ENCODE peak calls at places on chromosomes 12 and 14, in eight cellular contexts. One of them, this sample, is unnamed.
A peak's percentile ranks its signal among the peaks of the same experiment; 100 is the strongest.

GRCh38 chr14:74846968-74847549 is 28.9 kb downstream of the PROX2 start:
- DNase-seq in tibial nerve: no peak
- DNase-seq in uterus: no peak
- DNase-seq in A549: no peak
- DNase-seq in right lobe of liver: no peak
- DNase-seq in Peyer's patch: no peak
- DNase-seq in ovary: no peak
- DNase-seq in IMR-90: peak; percentile 80
- DNase-seq in this sample: no peak

GRCh38 chr14:100375273-100375962 is 52.3 kb downstream of the SLC25A47 start:
- DNase-seq in tibial nerve: peak; percentile 58
- DNase-seq in uterus: peak; percentile 73
- DNase-seq in A549: no peak
- DNase-seq in right lobe of liver: peak; percentile 84
- DNase-seq in Peyer's patch: peak; percentile 49
- DNase-seq in ovary: peak; percentile 76
- DNase-seq in IMR-90: peak; percentile 99
- DNase-seq in this sample: peak; percentile 30

GRCh38 chr14:61578745-61579144 is 116.6 kb upstream of the HIF1A start:
- DNase-seq in tibial nerve: no peak
- DNase-seq in uterus: no peak
- DNase-seq in A549: no peak
- DNase-seq in right lobe of liver: no peak
- DNase-seq in Peyer's patch: no peak
- DNase-seq in ovary: no peak
- DNase-seq in IMR-90: no peak
- DNase-seq in this sample: no peak

GRCh38 chr12:39386335-39386734 is 56.6 kb downstream of the KIF21A start:
- DNase-seq in tibial nerve: no peak
- DNase-seq in uterus: no peak
- DNase-seq in A549: no peak
- DNase-seq in right lobe of liver: no peak
- DNase-seq in Peyer's patch: no peak
- DNase-seq in ovary: no peak
- DNase-seq in IMR-90: no peak
- DNase-seq in this sample: no peak

GRCh38 chr12:2324375-2324774 is 271.6 kb downstream of the CACNA1C start:
- DNase-seq in tibial nerve: no peak
- DNase-seq in uterus: no peak
- DNase-seq in A549: no peak
- DNase-seq in right lobe of liver: no peak
- DNase-seq in Peyer's patch: no peak
- DNase-seq in ovary: no peak
- DNase-seq in IMR-90: no peak
- DNase-seq in this sample: peak; percentile 82

GRCh38 chr14:61420326-61420725 is 98.9 kb downstream of the PRKCH start:
- DNase-seq in tibial nerve: no peak
- DNase-seq in uterus: no peak
- DNase-seq in A549: no peak
- DNase-seq in right lobe of liver: no peak
- DNase-seq in Peyer's patch: no peak
- DNase-seq in ovary: no peak
- DNase-seq in IMR-90: peak; percentile 5
- DNase-seq in this sample: no peak

GRCh38 chr12:38544357-38545066 is 227.9 kb downstream of the ALG10B start:
- DNase-seq in tibial nerve: no peak
- DNase-seq in uterus: no peak
- DNase-seq in A549: no peak
- DNase-seq in right lobe of liver: no peak
- DNase-seq in Peyer's patch: no peak
- DNase-seq in ovary: no peak
- DNase-seq in IMR-90: no peak
- DNase-seq in this sample: no peak

GRCh38 chr14:105486974-105487448 is 325 bp downstream of the CRIP1 start:
- DNase-seq in tibial nerve: peak; percentile 58
- DNase-seq in uterus: peak; percentile 73
- DNase-seq in A549: no peak
- DNase-seq in right lobe of liver: peak; percentile 41
- DNase-seq in Peyer's patch: peak; percentile 75
- DNase-seq in ovary: no peak
- DNase-seq in IMR-90: no peak
- DNase-seq in this sample: no peak

GRCh38 chr12:1837541-1838206 is 17.3 kb downstream of the LRTM2 start:
- DNase-seq in tibial nerve: no peak
- DNase-seq in uterus: no peak
- DNase-seq in A549: no peak
- DNase-seq in right lobe of liver: no peak
- DNase-seq in Peyer's patch: no peak
- DNase-seq in ovary: no peak
- DNase-seq in IMR-90: peak; percentile 57
- DNase-seq in this sample: no peak

GRCh38 chr12:88127099-88127498 is 14.8 kb downstream of the CEP290 start:
- DNase-seq in tibial nerve: no peak
- DNase-seq in uterus: no peak
- DNase-seq in A549: no peak
- DNase-seq in right lobe of liver: no peak
- DNase-seq in Peyer's patch: no peak
- DNase-seq in ovary: no peak
- DNase-seq in IMR-90: no peak
- DNase-seq in this sample: no peak

GRCh38 chr14:68786491-68787234 is 6.2 kb downstream of the ZFP36L1 start:
- DNase-seq in tibial nerve: no peak
- DNase-seq in uterus: no peak
- DNase-seq in A549: peak; percentile 53
- DNase-seq in right lobe of liver: no peak
- DNase-seq in Peyer's patch: peak; percentile 19
- DNase-seq in ovary: no peak
- DNase-seq in IMR-90: peak; percentile 65
- DNase-seq in this sample: peak; percentile 60

GRCh38 chr12:130971871-130972588 is 18.3 kb downstream of the ADGRD1 start:
- DNase-seq in tibial nerve: no peak
- DNase-seq in uterus: peak; percentile 10
- DNase-seq in A549: no peak
- DNase-seq in right lobe of liver: no peak
- DNase-seq in Peyer's patch: no peak
- DNase-seq in ovary: no peak
- DNase-seq in IMR-90: no peak
- DNase-seq in this sample: no peak

GRCh38 chr14:60655898-60656754 is 6.8 kb upstream of the SIX1 start:
- DNase-seq in tibial nerve: no peak
- DNase-seq in uterus: no peak
- DNase-seq in A549: no peak
- DNase-seq in right lobe of liver: no peak
- DNase-seq in Peyer's patch: no peak
- DNase-seq in ovary: no peak
- DNase-seq in IMR-90: peak; percentile 25
- DNase-seq in this sample: no peak

GRCh38 chr14:98808494-98809407 is 463.2 kb downstream of the BCL11B start:
- DNase-seq in tibial nerve: no peak
- DNase-seq in uterus: no peak
- DNase-seq in A549: no peak
- DNase-seq in right lobe of liver: no peak
- DNase-seq in Peyer's patch: no peak
- DNase-seq in ovary: no peak
- DNase-seq in IMR-90: no peak
- DNase-seq in this sample: peak; percentile 28

GRCh38 chr12:116432321-116432750 is 126.8 kb upstream of the MAP1LC3B2 start:
- DNase-seq in tibial nerve: no peak
- DNase-seq in uterus: peak; percentile 57
- DNase-seq in A549: no peak
- DNase-seq in right lobe of liver: no peak
- DNase-seq in Peyer's patch: no peak
- DNase-seq in ovary: no peak
- DNase-seq in IMR-90: peak; percentile 50
- DNase-seq in this sample: no peak

GRCh38 chr12:96255077-96255476 is 60.9 kb downstream of the ELK3 start:
- DNase-seq in tibial nerve: no peak
- DNase-seq in uterus: no peak
- DNase-seq in A549: no peak
- DNase-seq in right lobe of liver: no peak
- DNase-seq in Peyer's patch: no peak
- DNase-seq in ovary: peak; percentile 52
- DNase-seq in IMR-90: peak; percentile 57
- DNase-seq in this sample: no peak

GRCh38 chr14:56046546-56046945 is 71.7 kb upstream of the PELI2 start:
- DNase-seq in tibial nerve: no peak
- DNase-seq in uterus: no peak
- DNase-seq in A549: no peak
- DNase-seq in right lobe of liver: no peak
- DNase-seq in Peyer's patch: no peak
- DNase-seq in ovary: no peak
- DNase-seq in IMR-90: no peak
- DNase-seq in this sample: no peak

GRCh38 chr12:87120440-87120839 is 864.2 kb upstream of the MGAT4C start:
- DNase-seq in tibial nerve: no peak
- DNase-seq in uterus: no peak
- DNase-seq in A549: no peak
- DNase-seq in right lobe of liver: no peak
- DNase-seq in Peyer's patch: no peak
- DNase-seq in ovary: no peak
- DNase-seq in IMR-90: peak; percentile 2
- DNase-seq in this sample: no peak

GRCh38 chr14:101821528-101821927 is 60.0 kb downstream of the PPP2R5C start:
- DNase-seq in tibial nerve: no peak
- DNase-seq in uterus: no peak
- DNase-seq in A549: no peak
- DNase-seq in right lobe of liver: no peak
- DNase-seq in Peyer's patch: peak; percentile 47
- DNase-seq in ovary: no peak
- DNase-seq in IMR-90: no peak
- DNase-seq in this sample: no peak

GRCh38 chr14:79856357-79856756 is 354.9 kb downstream of the DIO2 start:
- DNase-seq in tibial nerve: no peak
- DNase-seq in uterus: no peak
- DNase-seq in A549: no peak
- DNase-seq in right lobe of liver: no peak
- DNase-seq in Peyer's patch: no peak
- DNase-seq in ovary: no peak
- DNase-seq in IMR-90: peak; percentile 33
- DNase-seq in this sample: no peak

GRCh38 chr12:58117667-58118066 is 176.3 kb downstream of the ATP23 start:
- DNase-seq in tibial nerve: no peak
- DNase-seq in uterus: no peak
- DNase-seq in A549: no peak
- DNase-seq in right lobe of liver: no peak
- DNase-seq in Peyer's patch: no peak
- DNase-seq in ovary: no peak
- DNase-seq in IMR-90: no peak
- DNase-seq in this sample: no peak

GRCh38 chr12:65838330-65838976 is 14.2 kb downstream of the HMGA2 start:
- DNase-seq in tibial nerve: no peak
- DNase-seq in uterus: no peak
- DNase-seq in A549: no peak
- DNase-seq in right lobe of liver: no peak
- DNase-seq in Peyer's patch: no peak
- DNase-seq in ovary: no peak
- DNase-seq in IMR-90: no peak
- DNase-seq in this sample: no peak

GRCh38 chr12:11719678-11720099 is 70.2 kb downstream of the ETV6 start:
- DNase-seq in tibial nerve: no peak
- DNase-seq in uterus: no peak
- DNase-seq in A549: no peak
- DNase-seq in right lobe of liver: peak; percentile 66
- DNase-seq in Peyer's patch: peak; percentile 53
- DNase-seq in ovary: no peak
- DNase-seq in IMR-90: peak; percentile 98
- DNase-seq in this sample: peak; percentile 26

GRCh38 chr12:90622431-90622830 is 332.5 kb downstream of the CCER1 start:
- DNase-seq in tibial nerve: no peak
- DNase-seq in uterus: no peak
- DNase-seq in A549: no peak
- DNase-seq in right lobe of liver: no peak
- DNase-seq in Peyer's patch: no peak
- DNase-seq in ovary: no peak
- DNase-seq in IMR-90: peak; percentile 56
- DNase-seq in this sample: no peak

GRCh38 chr14:90060312-90060964 is 1.4 kb upstream of the KCNK13 start:
- DNase-seq in tibial nerve: no peak
- DNase-seq in uterus: no peak
- DNase-seq in A549: peak; percentile 48
- DNase-seq in right lobe of liver: peak; percentile 64
- DNase-seq in Peyer's patch: no peak
- DNase-seq in ovary: no peak
- DNase-seq in IMR-90: peak; percentile 51
- DNase-seq in this sample: peak; percentile 63

GRCh38 chr12:55720071-55720564 is at the start of gene RDH5:
- DNase-seq in tibial nerve: no peak
- DNase-seq in uterus: peak; percentile 80
- DNase-seq in A549: no peak
- DNase-seq in right lobe of liver: peak; percentile 76
- DNase-seq in Peyer's patch: no peak
- DNase-seq in ovary: peak; percentile 62
- DNase-seq in IMR-90: peak; percentile 89
- DNase-seq in this sample: peak; percentile 92
- TF ChIP-seq POLR2A in tibial nerve: no peak
- TF ChIP-seq POLR2A in uterus: no peak
- TF ChIP-seq POLR2A in A549: no peak
- TF ChIP-seq POLR2A in right lobe of liver: peak; percentile 56
- TF ChIP-seq POLR2A in Peyer's patch: peak; percentile 90
- TF ChIP-seq POLR2A in ovary: no peak
- TF ChIP-seq POLR2A in IMR-90: no peak
- TF ChIP-seq POLR2A in this sample: peak; percentile 78

GRCh38 chr14:23555533-23555881 is 564 bp upstream of the THTPA start:
- DNase-seq in tibial nerve: no peak
- DNase-seq in uterus: no peak
- DNase-seq in A549: no peak
- DNase-seq in right lobe of liver: no peak
- DNase-seq in Peyer's patch: no peak
- DNase-seq in ovary: peak; percentile 6
- DNase-seq in IMR-90: no peak
- DNase-seq in this sample: no peak
- H3K27ac ChIP-seq in tibial nerve: peak overlapping the region; percentile 97
- H3K27ac ChIP-seq in uterus: peak overlapping the region; percentile 92
- H3K27ac ChIP-seq in A549: peak overlapping the region; percentile 100
- H3K27ac ChIP-seq in right lobe of liver: peak overlapping the region; percentile 89
- H3K27ac ChIP-seq in Peyer's patch: peak overlapping the region; percentile 89
- H3K27ac ChIP-seq in ovary: no peak overlapping the region
- H3K27ac ChIP-seq in IMR-90: no peak overlapping the region
- H3K27ac ChIP-seq in this sample: peak overlapping the region; percentile 89

DNA sequence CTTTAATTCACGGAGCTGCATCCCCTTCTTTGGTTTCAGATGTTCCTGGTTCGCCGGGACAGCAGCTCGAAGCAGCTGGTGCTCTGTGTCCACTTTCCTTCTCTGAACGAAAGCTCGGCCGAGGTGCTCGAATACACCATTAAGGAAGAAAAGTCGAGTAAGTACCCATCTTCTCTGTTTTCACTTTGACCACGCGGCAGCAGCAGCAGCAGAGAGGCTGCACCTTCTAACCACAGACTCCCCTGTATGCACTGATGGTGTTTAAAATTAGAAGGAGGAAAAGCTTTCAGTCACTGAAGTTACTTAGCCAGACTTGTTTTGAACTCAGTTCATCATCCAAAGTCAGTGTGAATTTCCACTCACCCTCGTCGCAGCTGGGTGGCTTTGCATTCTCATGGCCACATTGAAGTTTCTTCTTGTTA is 63.8 kb downstream of the RIN3 start:
- DNase-seq in tibial nerve: no peak
- DNase-seq in uterus: no peak
- DNase-seq in A549: no peak
- DNase-seq in right lobe of liver: no peak
- DNase-seq in Peyer's patch: peak; percentile 50
- DNase-seq in ovary: no peak
- DNase-seq in IMR-90: no peak
- DNase-seq in this sample: no peak
- TF ChIP-seq POLR2A in tibial nerve: no peak
- TF ChIP-seq POLR2A in uterus: no peak
- TF ChIP-seq POLR2A in A549: no peak
- TF ChIP-seq POLR2A in right lobe of liver: no peak
- TF ChIP-seq POLR2A in Peyer's patch: no peak
- TF ChIP-seq POLR2A in ovary: no peak
- TF ChIP-seq POLR2A in IMR-90: no peak
- TF ChIP-seq POLR2A in this sample: no peak

GRCh38 chr14:73717998-73718741 is 4.0 kb upstream of the PNMA1 start:
- DNase-seq in tibial nerve: no peak
- DNase-seq in uterus: peak; percentile 65
- DNase-seq in A549: no peak
- DNase-seq in right lobe of liver: no peak
- DNase-seq in Peyer's patch: no peak
- DNase-seq in ovary: peak; percentile 76
- DNase-seq in IMR-90: peak; percentile 76
- DNase-seq in this sample: no peak
- H3K27ac ChIP-seq in tibial nerve: peak overlapping the region; percentile 73
- H3K27ac ChIP-seq in uterus: peak overlapping the region; percentile 82
- H3K27ac ChIP-seq in A549: no peak overlapping the region
- H3K27ac ChIP-seq in right lobe of liver: no peak overlapping the region
- H3K27ac ChIP-seq in Peyer's patch: peak overlapping the region; percentile 10
- H3K27ac ChIP-seq in ovary: peak overlapping the region; percentile 46
- H3K27ac ChIP-seq in IMR-90: peak overlapping the region; percentile 38
- H3K27ac ChIP-seq in this sample: peak overlapping the region; percentile 17